ENCODE peak calls at places on chromosomes 3 and 15, in seven cellular contexts. C is GM20000; E is substantia nigra; I is NCI-H2081; S is mesendoderm; L is activated CD4-positive, alpha-beta T cell treated with anti-CD3 and anti-CD28 coated beads for 24 hours; R is HCT116. H is an unnamed sample.

GRCh38 chr3:71453822-71454512 is 129.6 kb downstream of the FOXP1 start:
- DNase-seq in C (no peak), E (no peak), I (no peak), S (no peak), L (no peak), R (no peak), H (no peak)

GRCh38 chr15:68385671-68386586 is 46.0 kb downstream of the ITGA11 start:
- DNase-seq in C (no peak), E (no peak), I (no peak), S (no peak), L (no peak), R (no peak), H (no peak)

GRCh38 chr3:112143689-112144088 is 10.6 kb upstream of the GCSAM start:
- DNase-seq in C (no peak), E (no peak), I (no peak), S (no peak), L (no peak), R (no peak), H (no peak)

GRCh38 chr15:98903377-98904018 is 104.1 kb downstream of the PGPEP1L start:
- DNase-seq in C (no peak), E (no peak), I (no peak), S (no peak), L (no peak), R (no peak), H (no peak)

GRCh38 chr3:20320489-20320888 is 134.5 kb upstream of the SGO1 start:
- DNase-seq in C (no peak), E (no peak), I (peak), S (peak), L (no peak), R (no peak), H (peak)

GRCh38 chr15:49075876-49076275 is 29.6 kb upstream of the SECISBP2L start:
- DNase-seq in C (no peak), E (no peak), I (no peak), S (no peak), L (no peak), R (no peak), H (no peak)

GRCh38 chr3:168081171-168081771 is 14.5 kb downstream of the GOLIM4 start:
- DNase-seq in C (no peak), E (no peak), I (no peak), S (no peak), L (no peak), R (no peak), H (no peak)

GRCh38 chr3:177810162-177810623 is 612.9 kb upstream of the TBL1XR1 start:
- DNase-seq in C (no peak), E (no peak), I (no peak), S (no peak), L (no peak), R (no peak), H (no peak)

GRCh38 chr3:17740703-17741102 is 1.7 kb downstream of the TBC1D5 start:
- DNase-seq in C (no peak), E (no peak), I (peak), S (peak), L (no peak), R (no peak), H (peak)

GRCh38 chr3:82353281-82354171 is 592.1 kb upstream of the GBE1 start:
- DNase-seq in C (no peak), E (no peak), I (peak), S (no peak), L (no peak), R (no peak), H (no peak)

GRCh38 chr3:128478576-128479506 is 12.2 kb upstream of the DNAJB8 start:
- DNase-seq in C (no peak), E (no peak), I (no peak), S (no peak), L (no peak), R (no peak), H (no peak)

GRCh38 chr15:75656331-75656730 is 8.6 kb downstream of the SNX33 start:
- DNase-seq in C (no peak), E (no peak), I (no peak), S (no peak), L (no peak), R (no peak), H (no peak)

GRCh38 chr3:184231671-184232070 is 2.3 kb downstream of the VWA5B2 start:
- DNase-seq in C (no peak), E (no peak), I (peak), S (no peak), L (no peak), R (no peak), H (no peak)